ENCODE peak calls at places on chromosomes 11 and 22, in nine cellular contexts. U is IMR-90, B is H9, Z is PC-3, N is hepatocyte, V is SK-N-SH, O is mammary epithelial cell, J is GM23248, D is mesenchymal stem cell. W is an unnamed sample. For H3K4me1, the result is how much of the 10 kb centered on the place peaks cover.

GRCh38 chr11:87005569-87005921 is 32.2 kb upstream of the TMEM135 start:
- DNase-seq in U (no peak), B (no peak), Z (no peak), N (no peak), V (no peak), O (no peak), J (no peak), D (no peak), W (no peak)

GRCh38 chr11:133163463-133164419 is 368.6 kb downstream of the OPCML start:
- DNase-seq in U (peak), B (peak), Z (peak), N (peak), V (peak), O (peak), J (peak), D (no peak), W (peak)

GRCh38 chr11:92306966-92307504 is 82.4 kb downstream of the FAT3 start:
- DNase-seq in U (no peak), B (no peak), Z (no peak), N (no peak), V (no peak), O (no peak), J (no peak), D (no peak), W (no peak)

GRCh38 chr11:134504146-134504905 is 92.3 kb upstream of the B3GAT1 start:
- DNase-seq in U (no peak), B (no peak), Z (no peak), N (no peak), V (peak), O (no peak), J (no peak), D (no peak), W (no peak)

GRCh38 chr22:33438273-33438672 is 380.1 kb upstream of the SYN3 start:
- DNase-seq in U (peak), B (no peak), Z (peak), N (peak), V (no peak), O (peak), J (peak), D (peak), W (no peak)

GRCh38 chr22:38758276-38758945 is 2.6 kb upstream of the SUN2 start:
- DNase-seq in U (no peak), B (no peak), Z (no peak), N (no peak), V (no peak), O (no peak), J (no peak), D (no peak), W (no peak)

GRCh38 chr22:49788492-49788891 is 39.2 kb downstream of the BRD1 start:
- DNase-seq in U (no peak), B (no peak), Z (no peak), N (no peak), V (no peak), O (no peak), J (peak), D (peak), W (no peak)

GRCh38 chr22:21947040-21948014 is 5.3 kb downstream of the PPM1F start:
- DNase-seq in U (peak), B (peak), Z (peak), N (peak), V (peak), O (peak), J (peak), D (peak), W (no peak)

GRCh38 chr11:42410251-42410956 is 901.4 kb upstream of the API5 start:
- DNase-seq in U (no peak), B (no peak), Z (peak), N (peak), V (no peak), O (peak), J (no peak), D (no peak), W (peak)

GRCh38 chr11:96222102-96222501 is 120.9 kb downstream of the MAML2 start:
- DNase-seq in U (peak), B (no peak), Z (no peak), N (no peak), V (no peak), O (no peak), J (peak), D (peak), W (no peak)

GRCh38 chr11:78000193-78000592 is 5.7 kb upstream of the INTS4 start:
- DNase-seq in U (peak), B (peak), Z (peak), N (peak), V (peak), O (peak), J (peak), D (peak), W (peak)

GRCh38 chr22:35587447-35587870 is 29.7 kb downstream of the MB start:
- DNase-seq in U (no peak), B (no peak), Z (peak), N (no peak), V (peak), O (no peak), J (peak), D (no peak), W (no peak)

GRCh38 chr11:125082040-125082439 is 18.9 kb downstream of the SLC37A2 start:
- DNase-seq in U (no peak), B (no peak), Z (no peak), N (no peak), V (no peak), O (no peak), J (no peak), D (no peak), W (no peak)

GRCh38 chr22:30634477-30635233 is 926 bp upstream of the SLC35E4 start:
- DNase-seq in U (peak), B (peak), Z (peak), N (peak), V (peak), O (peak), J (peak), D (peak), W (peak)

GRCh38 chr11:68004551-68005335 is 846 bp upstream of the UNC93B1 start:
- DNase-seq in U (no peak), B (peak), Z (no peak), N (no peak), V (no peak), O (no peak), J (no peak), D (no peak), W (no peak)
- H3K4me1 ChIP-seq in U (under half), B (under half), Z (under half), N (under half), V (under half), O (under half), J (under half), D (under half), W (under half)

GRCh38 chr11:71363721-71364120 is 84.5 kb downstream of the DHCR7 start:
- DNase-seq in U (no peak), B (no peak), Z (no peak), N (no peak), V (no peak), O (no peak), J (no peak), D (no peak), W (no peak)

GRCh38 chr11:71364806-71365205 is 83.4 kb downstream of the DHCR7 start:
- DNase-seq in U (no peak), B (no peak), Z (no peak), N (no peak), V (no peak), O (no peak), J (no peak), D (no peak), W (no peak)

GRCh38 chr11:71366076-71366475 is 82.1 kb downstream of the DHCR7 start:
- DNase-seq in U (no peak), B (no peak), Z (no peak), N (no peak), V (no peak), O (no peak), J (no peak), D (no peak), W (no peak)

GRCh38 chr11:71364176-71364671 is 84.0 kb downstream of the DHCR7 start:
- DNase-seq in U (no peak), B (no peak), Z (no peak), N (no peak), V (no peak), O (no peak), J (no peak), D (no peak), W (no peak)

DNA sequence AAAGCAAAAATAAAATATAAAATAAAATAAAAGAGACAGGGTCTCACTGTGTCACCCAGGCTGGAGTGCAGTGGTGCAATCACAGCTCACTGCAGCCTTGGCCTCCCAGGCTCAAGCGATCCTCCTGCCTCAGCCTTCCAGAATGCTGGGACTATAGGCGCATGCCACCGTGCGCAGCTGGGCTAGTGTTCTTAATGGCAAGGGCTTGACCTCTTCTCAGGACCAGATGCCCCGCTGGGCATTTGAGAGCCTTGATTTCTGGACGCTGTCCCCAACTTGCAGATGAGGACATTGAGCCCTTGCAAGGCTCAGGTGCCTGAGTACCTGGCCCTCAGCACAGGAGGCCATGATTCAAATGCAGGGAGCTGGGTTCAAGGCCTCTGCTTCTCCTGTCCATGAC is 82.6 kb downstream of the DHCR7 start:
- DNase-seq in U (no peak), B (no peak), Z (no peak), N (no peak), V (no peak), O (no peak), J (no peak), D (no peak), W (no peak)
- H2AFZ ChIP-seq in U (no peak), B (no peak), Z (no peak), N (no peak), V (no peak), O (no peak), J (no peak), D (no peak), W (no peak)

GRCh38 chr11:127255239-127255638 is 254.7 kb upstream of the KIRREL3 start:
- DNase-seq in U (no peak), B (no peak), Z (no peak), N (peak), V (no peak), O (no peak), J (peak), D (no peak), W (no peak)

GRCh38 chr11:127247261-127247660 is 246.7 kb upstream of the KIRREL3 start:
- DNase-seq in U (no peak), B (peak), Z (no peak), N (no peak), V (no peak), O (no peak), J (no peak), D (no peak), W (no peak)

GRCh38 chr11:127252321-127252720 is 251.8 kb upstream of the KIRREL3 start:
- DNase-seq in U (no peak), B (no peak), Z (no peak), N (no peak), V (no peak), O (no peak), J (no peak), D (no peak), W (no peak)
- H3K4me1 ChIP-seq in U (under half), B (under half), Z (under half), N (under half), V (under half), O (under half), J (under half), D (under half), W (under half)

DNA sequence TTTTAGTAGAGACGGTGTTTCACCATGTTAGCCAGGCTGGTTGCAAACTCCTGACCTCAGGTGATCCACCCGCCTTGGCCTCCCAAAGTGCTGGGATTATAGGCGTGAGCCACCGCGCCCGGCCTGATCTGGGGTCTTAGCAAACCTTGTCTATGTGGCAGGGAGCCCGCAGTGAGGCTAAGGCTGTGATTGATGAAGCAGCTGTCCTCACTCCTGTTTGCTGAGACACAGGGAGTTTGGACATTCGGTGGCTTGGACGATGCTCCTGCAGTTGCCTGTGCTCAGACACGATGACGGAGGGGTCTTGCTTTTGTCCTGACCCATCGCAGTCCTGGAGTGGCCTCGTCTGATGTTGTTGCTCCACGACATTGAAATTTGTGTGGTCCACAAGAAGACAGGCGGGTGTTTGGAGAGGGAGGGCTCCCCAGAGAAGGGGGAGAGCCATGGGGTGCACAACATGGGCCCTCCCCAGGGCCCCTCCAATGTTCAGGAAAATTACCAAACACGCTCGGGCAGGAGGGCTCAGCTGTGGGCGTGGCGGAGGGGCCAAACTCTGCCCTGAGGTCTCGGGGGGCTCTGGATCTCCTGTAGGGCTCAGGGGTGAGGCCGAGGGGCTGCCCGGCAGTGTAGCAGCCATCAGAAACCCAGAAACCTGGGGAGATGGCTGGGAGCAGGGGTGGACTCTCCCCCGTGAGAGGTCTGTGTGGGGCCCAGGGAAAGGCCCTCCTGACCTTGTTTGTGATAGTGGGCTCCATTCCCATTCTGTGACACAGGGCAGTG is 41.8 kb upstream of the PRR5 start:
- DNase-seq in U (no peak), B (no peak), Z (no peak), N (no peak), V (peak), O (no peak), J (no peak), D (no peak), W (peak)
- H2AFZ ChIP-seq in U (peak), B (no peak), Z (no peak), N (no peak), V (no peak), O (no peak), J (no peak), D (no peak), W (no peak)

GRCh38 chr22:23082534-23083314 is 12.4 kb downstream of the GNAZ start:
- DNase-seq in U (no peak), B (no peak), Z (no peak), N (no peak), V (no peak), O (no peak), J (no peak), D (no peak), W (no peak)
- H3K4me1 ChIP-seq in U (under half), B (under half), Z (under half), N (under half), V (under half), O (under half), J (under half), D (under half), W (under half)

GRCh38 chr11:64887234-64887756 is 8.9 kb upstream of the EHD1 start:
- DNase-seq in U (no peak), B (no peak), Z (no peak), N (no peak), V (no peak), O (no peak), J (no peak), D (no peak), W (no peak)
- H2AFZ ChIP-seq in U (peak), B (no peak), Z (peak), N (peak), V (peak), O (peak), J (peak), D (peak), W (peak)

GRCh38 chr22:20062766-20063083 is 17.3 kb upstream of the DGCR8 start:
- DNase-seq in U (peak), B (no peak), Z (peak), N (peak), V (no peak), O (peak), J (peak), D (peak), W (no peak)

GRCh38 chr22:20062043-20062765 is 17.8 kb upstream of the DGCR8 start:
- DNase-seq in U (no peak), B (no peak), Z (no peak), N (no peak), V (no peak), O (no peak), J (no peak), D (no peak), W (no peak)

GRCh38 chr22:20064545-20065262 is 15.3 kb upstream of the DGCR8 start:
- DNase-seq in U (no peak), B (no peak), Z (no peak), N (no peak), V (no peak), O (no peak), J (no peak), D (no peak), W (no peak)

GRCh38 chr22:20063271-20064139 is 16.5 kb upstream of the DGCR8 start:
- DNase-seq in U (no peak), B (no peak), Z (no peak), N (no peak), V (no peak), O (no peak), J (no peak), D (no peak), W (no peak)

GRCh38 chr22:20064140-20064480 is 15.9 kb upstream of the DGCR8 start:
- DNase-seq in U (no peak), B (no peak), Z (no peak), N (no peak), V (no peak), O (no peak), J (no peak), D (no peak), W (no peak)
- H3K4me1 ChIP-seq in U (under half), B (under half), Z (under half), N (under half), V (under half), O (under half), J (under half), D (under half), W (under half)

DNA sequence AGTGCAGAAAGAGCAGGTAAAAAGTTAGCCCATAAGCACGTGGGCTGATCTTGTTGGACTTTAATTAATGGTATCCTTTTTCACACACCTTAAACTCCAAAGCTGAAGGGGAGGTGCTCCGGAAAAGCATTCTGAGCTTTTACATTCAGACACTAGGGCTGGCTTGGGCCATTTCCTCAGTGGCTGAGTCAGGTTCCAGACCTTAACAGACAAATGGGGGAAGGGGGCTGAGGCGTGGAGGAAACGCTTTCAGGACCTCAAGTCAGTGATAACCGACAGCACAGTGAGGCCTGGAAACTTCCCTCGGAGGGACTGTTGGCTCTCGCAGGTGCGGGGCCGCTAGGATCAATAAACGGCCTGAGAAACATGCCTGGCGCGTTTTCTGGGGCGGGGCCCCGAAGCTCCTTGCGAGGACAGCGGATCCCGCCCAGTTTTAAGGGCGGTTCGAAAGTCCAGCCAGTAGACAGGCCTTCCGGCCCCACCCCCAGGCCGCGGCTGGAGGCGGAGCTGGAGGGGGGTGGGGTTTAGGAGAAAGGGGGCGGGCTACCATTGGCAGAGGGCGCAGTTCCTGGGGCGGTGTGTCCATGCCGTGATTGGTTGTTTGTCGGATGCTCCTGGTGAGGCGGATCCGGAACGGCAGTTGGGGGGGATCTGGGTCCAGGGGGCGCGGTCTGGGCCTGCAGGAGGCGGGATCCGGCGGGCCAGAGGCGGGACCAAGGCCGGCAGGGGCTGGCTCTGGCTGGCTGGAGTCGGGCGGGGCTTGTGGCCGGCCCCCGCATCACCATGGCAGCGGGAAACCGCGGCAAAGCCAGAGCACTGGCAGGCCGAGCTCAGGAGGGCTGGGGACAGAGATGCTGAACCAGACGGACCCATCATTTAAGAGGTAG is 8.0 kb downstream of the C11orf52 start:
- DNase-seq in U (peak), B (peak), Z (peak), N (peak), V (peak), O (peak), J (peak), D (peak), W (peak)
- H2AFZ ChIP-seq in U (peak), B (peak), Z (peak), N (peak), V (peak), O (peak), J (peak), D (peak), W (peak)